ENCODE peak calls at places on chromosomes 12 and 14, in five cellular contexts. One of them, this sample, is unnamed.

GRCh38 chr14:80523518-80524117 is 312.3 kb upstream of the DIO2 start:
- DNase-seq in stimulated activated CD8-positive, alpha-beta memory T cell treated with anti-CD3 and anti-CD28 coated beads, Interleukin-12 subunit alpha, Interleukin-12 subunit beta, amount 100 ng/mL, for 4 hours: no peak
- DNase-seq in H1: no peak
- DNase-seq in T-cell: no peak
- DNase-seq in stimulated activated CD4-positive, alpha-beta T cell treated with anti-CD3 and anti-CD28 coated beads, Interleukin-4, amount 100 ng/mL, for 1 hour: no peak
- DNase-seq in this sample: no peak

GRCh38 chr12:104138747-104139186 is 757 bp upstream of the NFYB start:
- DNase-seq in H1: no peak
- DNase-seq in stimulated activated CD4-positive, alpha-beta T cell treated with anti-CD3 and anti-CD28 coated beads, Interleukin-4, amount 100 ng/mL, for 1 hour: no peak
- DNase-seq in T-cell: no peak
- DNase-seq in stimulated activated CD8-positive, alpha-beta memory T cell treated with anti-CD3 and anti-CD28 coated beads, Interleukin-12 subunit alpha, Interleukin-12 subunit beta, amount 100 ng/mL, for 4 hours: no peak
- DNase-seq in this sample: no peak

GRCh38 chr12:94146166-94146565 is 2.2 kb upstream of the PLXNC1 start:
- DNase-seq in stimulated activated CD4-positive, alpha-beta T cell treated with anti-CD3 and anti-CD28 coated beads, Interleukin-4, amount 100 ng/mL, for 1 hour: no peak
- DNase-seq in H1: no peak
- DNase-seq in T-cell: no peak
- DNase-seq in stimulated activated CD8-positive, alpha-beta memory T cell treated with anti-CD3 and anti-CD28 coated beads, Interleukin-12 subunit alpha, Interleukin-12 subunit beta, amount 100 ng/mL, for 4 hours: no peak
- DNase-seq in this sample: no peak

GRCh38 chr12:26723379-26724308 is 109.3 kb downstream of the ITPR2 start:
- DNase-seq in H1: no peak
- DNase-seq in stimulated activated CD4-positive, alpha-beta T cell treated with anti-CD3 and anti-CD28 coated beads, Interleukin-4, amount 100 ng/mL, for 1 hour: no peak
- DNase-seq in stimulated activated CD8-positive, alpha-beta memory T cell treated with anti-CD3 and anti-CD28 coated beads, Interleukin-12 subunit alpha, Interleukin-12 subunit beta, amount 100 ng/mL, for 4 hours: no peak
- DNase-seq in T-cell: no peak
- DNase-seq in this sample: no peak

GRCh38 chr12:108205864-108206263 is 76.8 kb downstream of the WSCD2 start:
- DNase-seq in T-cell: no peak
- DNase-seq in stimulated activated CD8-positive, alpha-beta memory T cell treated with anti-CD3 and anti-CD28 coated beads, Interleukin-12 subunit alpha, Interleukin-12 subunit beta, amount 100 ng/mL, for 4 hours: no peak
- DNase-seq in H1: no peak
- DNase-seq in stimulated activated CD4-positive, alpha-beta T cell treated with anti-CD3 and anti-CD28 coated beads, Interleukin-4, amount 100 ng/mL, for 1 hour: no peak
- DNase-seq in this sample: no peak

GRCh38 chr14:37678916-37679315 is 83.5 kb downstream of the TTC6 start:
- DNase-seq in stimulated activated CD4-positive, alpha-beta T cell treated with anti-CD3 and anti-CD28 coated beads, Interleukin-4, amount 100 ng/mL, for 1 hour: no peak
- DNase-seq in H1: no peak
- DNase-seq in T-cell: no peak
- DNase-seq in stimulated activated CD8-positive, alpha-beta memory T cell treated with anti-CD3 and anti-CD28 coated beads, Interleukin-12 subunit alpha, Interleukin-12 subunit beta, amount 100 ng/mL, for 4 hours: no peak
- DNase-seq in this sample: no peak

GRCh38 chr12:25458047-25458552 is 95.0 kb downstream of the LMNTD1 start:
- DNase-seq in stimulated activated CD8-positive, alpha-beta memory T cell treated with anti-CD3 and anti-CD28 coated beads, Interleukin-12 subunit alpha, Interleukin-12 subunit beta, amount 100 ng/mL, for 4 hours: no peak
- DNase-seq in T-cell: no peak
- DNase-seq in H1: no peak
- DNase-seq in stimulated activated CD4-positive, alpha-beta T cell treated with anti-CD3 and anti-CD28 coated beads, Interleukin-4, amount 100 ng/mL, for 1 hour: no peak
- DNase-seq in this sample: no peak

GRCh38 chr14:98404811-98405210 is 867.2 kb downstream of the BCL11B start:
- DNase-seq in stimulated activated CD4-positive, alpha-beta T cell treated with anti-CD3 and anti-CD28 coated beads, Interleukin-4, amount 100 ng/mL, for 1 hour: no peak
- DNase-seq in stimulated activated CD8-positive, alpha-beta memory T cell treated with anti-CD3 and anti-CD28 coated beads, Interleukin-12 subunit alpha, Interleukin-12 subunit beta, amount 100 ng/mL, for 4 hours: no peak
- DNase-seq in T-cell: no peak
- DNase-seq in H1: no peak
- DNase-seq in this sample: no peak

GRCh38 chr14:100825691-100826331 is at the start of gene MEG3:
- DNase-seq in stimulated activated CD8-positive, alpha-beta memory T cell treated with anti-CD3 and anti-CD28 coated beads, Interleukin-12 subunit alpha, Interleukin-12 subunit beta, amount 100 ng/mL, for 4 hours: no peak
- DNase-seq in H1: no peak
- DNase-seq in stimulated activated CD4-positive, alpha-beta T cell treated with anti-CD3 and anti-CD28 coated beads, Interleukin-4, amount 100 ng/mL, for 1 hour: no peak
- DNase-seq in T-cell: no peak
- DNase-seq in this sample: no peak

GRCh38 chr12:109717390-109718357 is 4.0 kb downstream of the FAM222A start:
- DNase-seq in T-cell: no peak
- DNase-seq in H1: no peak
- DNase-seq in stimulated activated CD4-positive, alpha-beta T cell treated with anti-CD3 and anti-CD28 coated beads, Interleukin-4, amount 100 ng/mL, for 1 hour: no peak
- DNase-seq in stimulated activated CD8-positive, alpha-beta memory T cell treated with anti-CD3 and anti-CD28 coated beads, Interleukin-12 subunit alpha, Interleukin-12 subunit beta, amount 100 ng/mL, for 4 hours: no peak
- DNase-seq in this sample: no peak

GRCh38 chr14:103113303-103113702 is 10.0 kb upstream of the TNFAIP2 start:
- DNase-seq in H1: no peak
- DNase-seq in stimulated activated CD8-positive, alpha-beta memory T cell treated with anti-CD3 and anti-CD28 coated beads, Interleukin-12 subunit alpha, Interleukin-12 subunit beta, amount 100 ng/mL, for 4 hours: no peak
- DNase-seq in T-cell: no peak
- DNase-seq in stimulated activated CD4-positive, alpha-beta T cell treated with anti-CD3 and anti-CD28 coated beads, Interleukin-4, amount 100 ng/mL, for 1 hour: no peak
- DNase-seq in this sample: no peak

GRCh38 chr14:71262466-71262865 is 355.2 kb downstream of the PCNX1 start:
- DNase-seq in stimulated activated CD4-positive, alpha-beta T cell treated with anti-CD3 and anti-CD28 coated beads, Interleukin-4, amount 100 ng/mL, for 1 hour: no peak
- DNase-seq in H1: no peak
- DNase-seq in T-cell: no peak
- DNase-seq in stimulated activated CD8-positive, alpha-beta memory T cell treated with anti-CD3 and anti-CD28 coated beads, Interleukin-12 subunit alpha, Interleukin-12 subunit beta, amount 100 ng/mL, for 4 hours: no peak
- DNase-seq in this sample: no peak

GRCh38 chr12:26369588-26369987 is 174.2 kb downstream of the SSPN start:
- DNase-seq in T-cell: no peak
- DNase-seq in stimulated activated CD8-positive, alpha-beta memory T cell treated with anti-CD3 and anti-CD28 coated beads, Interleukin-12 subunit alpha, Interleukin-12 subunit beta, amount 100 ng/mL, for 4 hours: no peak
- DNase-seq in stimulated activated CD4-positive, alpha-beta T cell treated with anti-CD3 and anti-CD28 coated beads, Interleukin-4, amount 100 ng/mL, for 1 hour: no peak
- DNase-seq in H1: no peak
- DNase-seq in this sample: no peak

This sample was measured in activated naive CD4-positive, alpha-beta T cell treated with Interleukin-2 at 50 U/mL for 16 hours.